ENCODE peak calls at places on chromosomes 12 and 14, in eight cellular contexts. S is cardiac muscle cell, K is HCT116, O is fibroblast of the aortic adventitia, B is heart left ventricle, Q is fibroblast of pulmonary artery, F is GM12865, X is astrocyte of the cerebellum. T is an unnamed sample.

GRCh38 chr14:80930836-80931389 is 10.6 kb downstream of the CEP128 start:
- DNase-seq in K (no peak), B (no peak), Q (peak), S (peak), O (peak), F (peak), X (peak), T (peak)

GRCh38 chr12:26434299-26434915 is 239.0 kb downstream of the SSPN start:
- DNase-seq in S (peak), B (no peak), O (peak), F (peak), Q (peak), K (peak), X (peak), T (peak)

GRCh38 chr14:95440496-95440895 is 76.0 kb downstream of the SYNE3 start:
- DNase-seq in F (no peak), X (no peak), Q (no peak), B (no peak), S (no peak), O (no peak), K (no peak), T (no peak)

GRCh38 chr12:114812858-114813761 is 129.1 kb upstream of the TBX3 start:
- DNase-seq in O (no peak), B (no peak), K (no peak), X (peak), F (no peak), S (peak), Q (peak), T (no peak)

GRCh38 chr14:81767266-81767987 is 233.8 kb upstream of the SEL1L start:
- DNase-seq in B (no peak), K (no peak), Q (no peak), F (no peak), X (no peak), O (no peak), S (no peak), T (no peak)

GRCh38 chr14:97166497-97166896 is 369.3 kb downstream of the VRK1 start:
- DNase-seq in Q (no peak), B (no peak), X (no peak), F (peak), O (no peak), K (no peak), S (no peak), T (no peak)

GRCh38 chr12:2853626-2854025 is 3.2 kb downstream of the TEX52 start:
- DNase-seq in S (peak), X (peak), O (peak), K (peak), F (peak), B (peak), Q (peak), T (peak)

GRCh38 chr12:92696240-92696639 is 6.5 kb upstream of the PLEKHG7 start:
- DNase-seq in F (no peak), K (no peak), Q (peak), S (peak), B (peak), O (peak), X (peak), T (peak)

GRCh38 chr12:49953146-49953545 is 2.6 kb downstream of the AQP2 start:
- DNase-seq in S (no peak), Q (no peak), B (no peak), K (no peak), X (no peak), O (no peak), F (no peak), T (no peak)

GRCh38 chr14:47442206-47442605 is 233.2 kb downstream of the MDGA2 start:
- DNase-seq in F (no peak), B (no peak), Q (peak), O (no peak), S (peak), X (peak), K (peak), T (no peak)

DNA sequence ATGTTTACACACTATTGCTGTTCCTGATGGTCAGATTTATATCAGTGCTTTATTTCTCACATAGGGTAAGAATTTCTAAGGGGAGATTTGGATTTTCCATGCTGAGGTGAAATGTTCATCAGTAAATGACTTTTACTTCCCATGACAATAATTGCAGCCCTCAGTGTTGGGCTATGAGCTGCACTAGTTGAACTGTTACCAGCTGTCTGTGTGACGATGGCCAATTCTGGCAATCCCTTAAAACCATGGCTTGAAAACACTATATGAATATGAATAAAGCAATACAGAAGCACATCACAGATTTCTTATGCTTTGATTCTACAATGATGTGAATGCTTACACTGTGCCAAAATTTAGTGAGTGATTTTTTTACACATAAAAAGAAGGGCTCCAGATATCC is 52.3 kb downstream of the SLC38A4 start:
- DNase-seq in X (no peak), S (no peak), Q (no peak), O (no peak), B (no peak), F (no peak), K (no peak), T (no peak)
- H3K4me3 ChIP-seq in X (no peak), S (no peak), Q (no peak), O (no peak), B (no peak), F (no peak), K (no peak), T (no peak)

DNA sequence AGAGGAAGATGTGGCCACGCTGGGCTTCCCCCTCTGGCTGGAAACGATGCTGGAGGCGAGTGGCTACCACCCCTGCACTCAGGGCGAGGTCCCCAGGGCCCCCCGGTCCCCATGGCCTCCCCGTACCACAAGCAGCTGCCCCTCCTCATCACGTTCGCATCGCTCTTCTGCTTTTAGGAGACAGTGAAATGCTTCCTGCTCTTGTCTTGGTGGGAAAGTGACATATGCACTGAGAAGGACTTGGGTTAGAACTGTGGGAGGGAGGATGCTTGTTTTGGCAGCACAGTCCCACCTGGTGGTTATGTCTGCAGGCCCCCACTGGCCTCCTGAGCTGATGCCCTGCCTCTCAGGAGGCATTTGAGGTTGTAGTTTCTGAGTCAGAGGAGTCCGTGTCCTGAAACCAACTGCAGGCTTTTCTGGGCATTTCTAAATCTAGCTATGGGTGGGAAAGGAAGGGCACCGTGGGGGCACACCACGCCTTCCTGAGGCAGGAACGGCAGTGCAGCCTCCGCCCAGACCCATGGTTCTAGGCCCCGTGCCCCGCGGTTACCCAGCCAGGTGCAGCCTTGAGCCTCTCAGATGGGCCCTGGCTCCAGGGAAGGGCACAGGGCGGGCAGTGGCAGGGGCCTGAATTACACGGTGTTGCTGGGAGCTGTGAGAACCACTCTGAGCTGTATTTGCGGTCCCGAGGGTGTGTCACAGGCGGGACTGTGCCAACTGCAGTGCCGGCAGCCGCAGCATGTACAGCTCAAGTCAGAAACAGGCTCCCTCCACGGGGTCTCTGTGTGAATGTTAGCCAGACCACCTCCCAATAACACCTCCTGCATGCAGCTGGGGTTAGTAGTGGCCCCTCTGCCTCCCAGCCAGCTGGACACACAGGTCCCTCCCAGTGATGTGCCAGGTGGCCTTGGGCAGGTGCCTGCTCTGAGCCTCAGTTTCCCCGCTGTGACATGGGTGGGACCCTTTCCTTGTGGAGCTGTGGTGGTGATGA is 139.5 kb downstream of the ADGRD1 start:
- DNase-seq in B (no peak), S (no peak), K (no peak), F (peak), O (no peak), X (peak), Q (no peak), T (no peak)
- TF ChIP-seq CTCF in B (no peak), S (no peak), K (no peak), F (peak), O (no peak), X (no peak), Q (no peak), T (no peak)

GRCh38 chr14:77139022-77139421 is 2.6 kb downstream of the ZDHHC22 start:
- DNase-seq in B (no peak), O (no peak), K (no peak), X (no peak), F (no peak), S (no peak), Q (no peak), T (no peak)

GRCh38 chr14:77141592-77142288 is at the start of gene ZDHHC22:
- DNase-seq in S (peak), F (no peak), X (no peak), O (no peak), K (no peak), Q (no peak), B (no peak), T (no peak)

GRCh38 chr14:77140937-77141591 is 527 bp downstream of the ZDHHC22 start:
- DNase-seq in K (no peak), S (peak), B (no peak), F (no peak), O (no peak), Q (peak), X (no peak), T (no peak)

GRCh38 chr14:77139540-77140342 is 1.9 kb downstream of the ZDHHC22 start:
- DNase-seq in O (no peak), K (peak), B (no peak), X (no peak), Q (peak), F (peak), S (peak), T (no peak)

GRCh38 chr14:77140343-77140936 is 1.2 kb downstream of the ZDHHC22 start:
- DNase-seq in F (no peak), S (no peak), B (no peak), X (no peak), Q (no peak), K (no peak), O (no peak), T (no peak)
- H3K4me3 ChIP-seq in F (no peak), S (peak), B (peak), X (peak), Q (no peak), K (no peak), O (no peak), T (no peak)

GRCh38 chr12:112538740-112539139 is 120.0 kb downstream of the PTPN11 start:
- DNase-seq in B (no peak), K (no peak), X (no peak), Q (no peak), O (no peak), F (no peak), S (no peak), T (no peak)

GRCh38 chr12:112537710-112538396 is 119.1 kb downstream of the PTPN11 start:
- DNase-seq in K (peak), Q (peak), X (no peak), S (peak), O (no peak), B (no peak), F (no peak), T (peak)

GRCh38 chr12:112540021-112540420 is 121.3 kb downstream of the PTPN11 start:
- DNase-seq in O (no peak), X (no peak), S (no peak), K (no peak), Q (no peak), B (no peak), F (no peak), T (no peak)

GRCh38 chr12:112536367-112536730 is 117.6 kb downstream of the PTPN11 start:
- DNase-seq in B (no peak), Q (no peak), S (no peak), K (no peak), X (no peak), F (no peak), O (no peak), T (no peak)

DNA sequence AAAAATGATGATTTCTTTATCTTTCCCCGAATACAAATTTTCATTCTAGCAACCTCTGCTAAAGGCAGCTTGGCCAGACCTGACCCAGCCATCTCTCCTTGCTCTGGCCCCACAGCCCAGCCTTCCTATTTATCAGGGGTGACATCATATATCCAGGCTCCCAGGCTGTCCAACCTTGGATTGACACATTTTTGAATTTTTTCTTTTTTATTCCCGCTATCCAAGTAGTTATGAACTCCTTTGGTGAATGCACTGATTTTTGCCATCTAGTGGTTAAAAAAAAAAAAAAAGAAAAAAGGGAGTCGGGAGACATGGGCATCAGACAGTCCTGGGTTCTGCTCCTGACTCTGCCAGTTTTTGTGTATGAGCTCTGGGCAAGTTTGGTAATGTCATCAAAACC is 120.5 kb downstream of the PTPN11 start:
- DNase-seq in K (no peak), S (no peak), B (no peak), O (no peak), X (no peak), F (no peak), Q (no peak), T (no peak)
- TF ChIP-seq CTCF in K (peak), S (peak), B (no peak), O (no peak), X (no peak), F (no peak), Q (peak), T (no peak)

DNA sequence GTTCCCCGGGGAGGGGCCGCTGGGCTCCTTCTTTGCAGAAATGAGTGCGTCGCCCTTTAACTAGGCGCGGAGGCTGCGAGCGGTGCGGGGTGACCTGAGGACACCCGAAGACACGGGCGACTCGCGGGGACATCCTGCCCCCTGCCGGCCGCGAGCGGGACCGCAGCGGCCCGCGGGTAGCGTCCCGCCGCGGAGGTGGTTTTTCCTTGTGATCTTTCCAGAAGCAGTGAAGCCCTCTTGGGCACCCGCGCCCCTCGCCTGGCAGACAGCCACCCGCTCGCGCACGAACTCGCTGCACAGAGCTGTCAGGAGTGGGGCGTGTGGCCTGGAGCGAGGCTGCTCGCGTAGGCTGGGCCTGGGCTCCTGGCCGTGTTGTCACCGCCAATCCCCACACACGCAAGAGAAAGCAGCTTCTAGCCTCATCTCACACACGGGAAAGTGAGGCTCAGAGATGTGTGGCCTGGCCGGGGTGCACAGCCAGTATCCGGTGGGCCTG is 67.2 kb downstream of the DIO3 start:
- DNase-seq in X (peak), K (peak), B (peak), Q (peak), F (peak), O (peak), S (peak), T (peak)
- H3K4me3 ChIP-seq in X (peak), K (no peak), B (peak), Q (no peak), F (no peak), O (peak), S (no peak), T (peak)

DNA sequence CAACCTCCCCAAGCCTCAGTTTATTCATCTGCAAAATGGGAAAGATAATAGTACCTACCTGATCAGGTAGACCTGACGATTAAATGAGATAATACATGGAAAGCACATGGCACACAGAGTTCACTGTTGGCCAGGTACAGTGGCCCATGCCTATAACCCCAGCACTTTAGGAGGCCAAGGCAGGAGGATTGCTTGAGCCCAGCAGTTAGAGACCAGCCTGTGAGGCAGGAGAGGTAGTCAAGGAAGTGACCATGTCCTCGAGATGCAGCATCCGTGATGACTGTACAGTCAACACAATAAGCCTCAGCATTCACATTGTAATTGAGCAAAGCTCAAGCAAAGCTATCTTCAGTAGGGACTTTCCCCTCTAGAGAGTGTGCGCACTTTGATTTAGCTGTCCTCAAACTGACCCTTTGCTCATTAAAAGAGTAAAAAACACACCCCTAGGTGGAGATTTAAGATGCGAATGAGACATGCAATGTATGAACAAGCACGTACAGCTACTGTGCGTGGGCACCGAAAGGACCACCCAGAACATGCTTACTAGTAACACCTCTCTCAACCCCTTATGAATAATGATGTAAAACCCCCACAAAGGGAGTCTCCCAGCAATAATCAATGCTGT is 9.9 kb downstream of the ISCU start:
- DNase-seq in S (no peak), K (no peak), F (peak), O (no peak), X (no peak), Q (peak), B (no peak), T (no peak)
- TF ChIP-seq CTCF in S (no peak), K (no peak), F (no peak), O (no peak), X (no peak), Q (no peak), B (no peak), T (no peak)

DNA sequence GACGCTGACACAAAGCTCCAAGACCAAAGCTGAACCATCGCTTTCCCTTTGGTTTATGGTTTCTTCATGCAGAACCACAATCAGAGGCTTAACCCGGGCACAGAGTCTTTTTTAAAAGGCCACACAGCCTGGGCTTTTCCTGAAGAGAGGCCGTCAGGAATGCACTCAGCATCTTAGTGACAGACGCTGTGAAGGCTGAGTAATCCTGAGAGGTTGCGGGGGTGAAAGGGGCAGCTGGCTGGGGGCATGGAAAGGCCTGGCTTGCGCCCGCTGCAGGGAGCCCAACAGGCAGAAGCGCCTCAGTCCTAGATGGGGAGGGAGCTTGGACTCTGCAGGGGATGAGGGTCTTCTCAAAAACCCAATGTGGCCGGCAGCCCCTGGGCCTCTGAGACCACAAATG is 13.6 kb downstream of the CTDSP2 start:
- DNase-seq in B (no peak), X (no peak), F (peak), O (no peak), S (no peak), Q (no peak), K (no peak), T (peak)
- H3K4me3 ChIP-seq in B (peak), X (no peak), F (no peak), O (no peak), S (no peak), Q (no peak), K (no peak), T (peak)

GRCh38 chr14:79256311-79256879 is 954.9 kb downstream of the DIO2 start:
- DNase-seq in K (no peak), X (no peak), F (no peak), S (no peak), O (no peak), Q (no peak), B (no peak), T (no peak)
- TF ChIP-seq CTCF in K (no peak), X (no peak), F (no peak), S (no peak), O (no peak), Q (no peak), B (no peak), T (no peak)

DNA sequence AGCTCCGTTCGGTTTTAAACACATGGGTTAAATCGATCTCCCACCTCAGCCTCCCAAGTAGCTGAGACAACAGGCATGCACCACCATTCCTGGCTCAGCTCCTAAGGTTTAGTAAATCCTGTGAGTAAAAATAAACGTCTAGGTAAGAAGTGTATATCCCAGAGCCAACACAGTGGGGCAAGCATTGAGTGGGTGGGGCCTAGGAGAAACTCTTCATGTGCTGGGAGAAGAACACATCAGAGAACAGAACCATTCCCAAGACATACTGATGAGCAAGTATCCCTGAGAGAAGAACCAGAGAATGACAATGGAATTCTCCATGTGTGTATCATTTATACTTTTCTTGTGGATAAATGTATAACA is 86.3 kb downstream of the SEC23A start:
- DNase-seq in F (no peak), S (no peak), K (no peak), X (no peak), B (no peak), O (no peak), Q (no peak), T (no peak)
- H3K4me3 ChIP-seq in F (no peak), S (peak), K (no peak), X (no peak), B (no peak), O (no peak), Q (no peak), T (no peak)

DNA sequence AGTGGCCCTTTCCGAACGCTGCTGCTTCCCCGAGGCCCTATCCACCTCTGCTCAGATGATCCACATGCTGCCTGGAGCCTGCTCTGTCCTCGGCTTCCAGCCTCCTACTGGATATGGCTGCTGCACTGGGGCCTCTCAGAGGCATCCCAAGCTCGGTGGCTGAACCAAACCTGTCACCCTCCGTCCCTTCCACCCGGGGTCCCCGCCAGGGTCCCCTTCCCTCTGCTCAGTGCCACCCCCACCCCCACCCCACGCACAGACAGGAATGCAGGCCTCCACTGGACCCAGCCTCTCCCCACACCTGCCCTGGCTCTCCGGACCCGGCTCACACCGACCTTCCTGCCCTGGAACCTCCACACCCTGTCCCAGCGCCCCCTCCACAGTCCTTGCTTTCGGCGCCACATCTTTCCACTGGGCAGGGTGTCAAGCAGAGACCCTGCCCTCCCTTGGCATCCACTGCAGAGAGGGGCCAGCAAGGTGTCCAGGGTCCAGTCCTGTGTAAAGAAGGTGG is 6.1 kb downstream of the CEP170B start:
- DNase-seq in F (no peak), Q (no peak), B (peak), X (no peak), K (no peak), S (no peak), O (no peak), T (no peak)
- TF ChIP-seq CTCF in F (no peak), Q (no peak), B (no peak), X (no peak), K (no peak), S (no peak), O (no peak), T (no peak)

T was measured in AG10803.